ENCODE peak calls at places on chromosomes 1 and 21, in seven cellular contexts. K, J, D, A, Y, Z and E are unnamed samples.

GRCh38 chr1:32627596-32628162 is 22.7 kb downstream of the ZBTB8OS start:
- DNase-seq in A (no peak), Z (no peak), K (no peak), Y (no peak), J (no peak), D (peak), E (no peak)

GRCh38 chr1:16174261-16174871 is 18.5 kb upstream of the EPHA2 start:
- DNase-seq in Y (no peak), A (no peak), D (no peak), Z (no peak), J (peak), K (no peak), E (no peak)

GRCh38 chr1:213985181-213986019 is 2.4 kb upstream of the PROX1 start:
- DNase-seq in J (no peak), K (no peak), A (no peak), D (no peak), Z (no peak), Y (peak), E (no peak)

GRCh38 chr1:167453156-167453555 is 65.2 kb downstream of the CD247 start:
- DNase-seq in D (no peak), Y (no peak), J (no peak), K (no peak), A (no peak), Z (no peak), E (no peak)

GRCh38 chr21:44681861-44682579 is at the start of gene KRTAP12-1:
- DNase-seq in A (no peak), K (no peak), Y (no peak), Z (no peak), J (peak), D (no peak), E (no peak)

GRCh38 chr1:185478878-185479277 is 161.8 kb upstream of the IVNS1ABP start:
- DNase-seq in Y (no peak), D (no peak), A (no peak), Z (no peak), K (no peak), J (no peak), E (no peak)

GRCh38 chr1:3348196-3348865 is 106.1 kb upstream of the ARHGEF16 start:
- DNase-seq in Z (no peak), D (no peak), J (no peak), A (no peak), K (no peak), Y (no peak), E (no peak)

GRCh38 chr21:41375875-41376274 is 14.0 kb downstream of the MX2 start:
- DNase-seq in Y (no peak), A (no peak), K (no peak), D (no peak), J (no peak), Z (no peak), E (no peak)

GRCh38 chr21:32347887-32348450 is 44.8 kb downstream of the URB1 start:
- DNase-seq in Y (peak), A (no peak), D (no peak), Z (no peak), J (no peak), K (no peak), E (no peak)

GRCh38 chr1:37234941-37235418 is 200.7 kb upstream of the GRIK3 start:
- DNase-seq in A (no peak), K (no peak), D (no peak), Y (no peak), Z (no peak), J (no peak), E (no peak)

GRCh38 chr1:7121622-7121988 is 336.4 kb downstream of the CAMTA1 start:
- DNase-seq in Y (no peak), D (no peak), A (peak), Z (no peak), J (no peak), K (peak), E (no peak)

GRCh38 chr1:111441573-111442192 is 7.4 kb downstream of the WDR77 start:
- DNase-seq in A (no peak), K (no peak), J (peak), Z (no peak), D (peak), Y (peak), E (no peak)

GRCh38 chr1:12335815-12336214 is 106.0 kb downstream of the VPS13D start:
- DNase-seq in A (no peak), Y (no peak), Z (no peak), D (no peak), J (no peak), K (no peak), E (no peak)

GRCh38 chr1:206932271-206932670 is 10.5 kb upstream of the FCMR start:
- DNase-seq in K (no peak), D (no peak), A (no peak), Z (no peak), Y (no peak), J (no peak), E (no peak)

GRCh38 chr1:21703318-21703963 is 34.3 kb upstream of the RAP1GAP start:
- DNase-seq in Z (peak), A (no peak), D (peak), K (peak), Y (peak), J (peak), E (no peak)

GRCh38 chr21:16419188-16419874 is 689.5 kb downstream of the USP25 start:
- DNase-seq in J (no peak), K (peak), Y (no peak), D (peak), A (peak), Z (no peak), E (no peak)

GRCh38 chr1:3776231-3777030 is 3.9 kb downstream of the SMIM1 start:
- DNase-seq in D (no peak), J (no peak), Z (no peak), Y (no peak), A (peak), K (no peak), E (no peak)

GRCh38 chr1:2195785-2196184 is 1.2 kb upstream of the FAAP20 start:
- DNase-seq in A (no peak), K (no peak), D (no peak), Y (no peak), Z (no peak), J (no peak), E (no peak)

GRCh38 chr1:207404849-207405525 is 49.1 kb upstream of the CR2 start:
- DNase-seq in Z (peak), D (peak), Y (no peak), K (peak), J (peak), A (no peak), E (no peak)

GRCh38 chr1:192793983-192794767 is 14.7 kb upstream of the RGS2 start:
- DNase-seq in Y (no peak), K (no peak), A (no peak), Z (no peak), J (no peak), D (no peak), E (no peak)

GRCh38 chr1:208233546-208233945 is 10.6 kb downstream of the PLXNA2 start:
- DNase-seq in Y (no peak), J (no peak), K (peak), D (no peak), Z (no peak), A (peak), E (no peak)

GRCh38 chr1:77888429-77889239 is at the start of gene NEXN:
- DNase-seq in D (peak), Y (peak), A (peak), Z (no peak), J (peak), K (peak), E (peak)

GRCh38 chr1:143611159-143611558 is 360.6 kb downstream of the FAM72C start:
- DNase-seq in A (no peak), K (no peak), D (no peak), Z (no peak), Y (no peak), J (peak), E (no peak)
- TF ChIP-seq CTCF in A (no peak), K (no peak), D (peak), Z (peak), Y (no peak), J (peak), E (peak)

DNA sequence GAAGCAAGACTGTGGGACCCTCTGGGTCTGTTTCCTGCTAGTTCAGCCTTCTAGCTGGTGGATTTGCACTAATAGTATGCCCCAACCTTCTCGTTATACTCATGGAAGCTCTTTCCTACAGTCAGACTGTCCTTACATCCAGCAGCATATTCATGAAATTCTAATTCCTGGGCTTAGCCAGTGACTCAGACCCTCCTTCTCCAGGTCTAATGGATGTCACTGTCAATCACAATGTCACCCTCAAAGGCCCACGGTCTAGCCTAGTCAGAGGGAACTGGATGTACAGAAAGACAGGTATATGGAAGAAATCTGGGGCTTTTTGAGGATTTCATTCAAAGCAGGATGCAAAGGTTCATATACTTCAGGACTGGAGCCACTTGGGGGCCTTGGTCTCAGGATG is 72.4 kb downstream of the KCNJ15 start:
- DNase-seq in Z (no peak), J (no peak), D (no peak), A (no peak), K (no peak), Y (no peak), E (no peak)
- TF ChIP-seq CTCF in Z (no peak), J (no peak), D (no peak), A (no peak), K (no peak), Y (no peak), E (no peak)

DNA sequence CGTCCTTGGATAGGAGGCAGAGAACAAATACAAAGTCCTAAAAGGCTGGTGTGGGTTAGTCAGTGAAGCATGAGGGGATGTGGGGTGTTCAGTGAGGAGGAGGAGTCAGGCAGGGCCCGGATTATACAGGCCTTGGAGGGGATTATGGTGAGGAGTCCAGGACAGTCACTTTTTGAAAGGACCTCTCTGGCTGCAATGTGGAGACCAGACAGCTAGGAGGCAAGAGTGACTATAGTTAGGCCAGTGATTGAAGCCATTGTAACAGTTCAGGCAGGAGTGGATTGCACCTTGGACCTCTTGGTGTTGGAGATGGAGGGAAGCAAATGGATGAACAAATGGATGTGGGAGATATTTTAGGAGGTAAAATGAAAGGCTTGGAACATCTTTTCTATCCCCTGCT is 115.8 kb downstream of the C1orf94 start:
- DNase-seq in A (no peak), Y (peak), D (no peak), K (no peak), J (no peak), Z (no peak), E (no peak)
- TF ChIP-seq CTCF in A (no peak), Y (peak), D (peak), K (no peak), J (no peak), Z (peak), E (no peak)

GRCh38 chr1:202213361-202214088 is 19.9 kb downstream of the LGR6 start:
- DNase-seq in A (no peak), K (no peak), Z (no peak), D (no peak), J (peak), Y (peak), E (no peak)
- TF ChIP-seq CTCF in A (no peak), K (peak), Z (peak), D (no peak), J (peak), Y (peak), E (no peak)

GRCh38 chr1:22808846-22809501 is 98.3 kb downstream of the EPHB2 start:
- DNase-seq in D (peak), A (no peak), J (peak), Y (peak), Z (no peak), K (peak), E (no peak)
- TF ChIP-seq CTCF in D (no peak), A (no peak), J (no peak), Y (no peak), Z (no peak), K (no peak), E (no peak)

GRCh38 chr1:219159946-219160645 is 13.6 kb upstream of the LYPLAL1 start:
- DNase-seq in A (no peak), Y (no peak), J (peak), K (no peak), Z (no peak), D (peak), E (no peak)
- TF ChIP-seq CTCF in A (no peak), Y (no peak), J (no peak), K (no peak), Z (no peak), D (no peak), E (no peak)